ENCODE peak calls at places on chromosomes 13 and 19, in seven cellular contexts. P is cardiac fibroblast, O is AG04449, A is fibroblast of lung, N is kidney epithelial cell, I is HFF-Myc, Q is psoas muscle. S is an unnamed sample.

GRCh38 chr19:53808710-53809125 is 15.4 kb downstream of the NLRP12 start:
- DNase-seq in P (peak; percentile 74), O (no peak), A (peak; percentile 39), N (no peak), I (peak; percentile 21), Q (no peak), S (peak; percentile 28)

GRCh38 chr13:110208116-110208515 is 98.8 kb downstream of the COL4A1 start:
- DNase-seq in P (no peak), O (no peak), A (no peak), N (no peak), I (no peak), Q (no peak), S (no peak)

GRCh38 chr19:38852231-38853044 is 2.7 kb upstream of the HNRNPL start:
- DNase-seq in P (peak; percentile 57), O (no peak), A (peak; percentile 69), N (no peak), I (no peak), Q (peak; percentile 56), S (no peak)

GRCh38 chr13:113746671-113747070 is 12.4 kb upstream of the TMEM255B start:
- DNase-seq in P (no peak), O (no peak), A (no peak), N (no peak), I (no peak), Q (no peak), S (no peak)

GRCh38 chr13:25462301-25463125 is 90.7 kb downstream of the ATP8A2 start:
- DNase-seq in P (no peak), O (no peak), A (no peak), N (peak; percentile 29), I (no peak), Q (no peak), S (no peak)

GRCh38 chr13:66546534-66547379 is 683.4 kb downstream of the PCDH9 start:
- DNase-seq in P (no peak), O (peak; percentile 23), A (peak; percentile 60), N (no peak), I (no peak), Q (no peak), S (no peak)

GRCh38 chr13:34201050-34201913 is 383.3 kb downstream of the RFC3 start:
- DNase-seq in P (peak; percentile 90), O (peak; percentile 76), A (peak; percentile 85), N (no peak), I (no peak), Q (no peak), S (no peak)

GRCh38 chr13:66312312-66313087 is 917.6 kb downstream of the PCDH9 start:
- DNase-seq in P (peak; percentile 77), O (peak; percentile 90), A (peak; percentile 85), N (no peak), I (no peak), Q (no peak), S (peak; percentile 62)

DNA sequence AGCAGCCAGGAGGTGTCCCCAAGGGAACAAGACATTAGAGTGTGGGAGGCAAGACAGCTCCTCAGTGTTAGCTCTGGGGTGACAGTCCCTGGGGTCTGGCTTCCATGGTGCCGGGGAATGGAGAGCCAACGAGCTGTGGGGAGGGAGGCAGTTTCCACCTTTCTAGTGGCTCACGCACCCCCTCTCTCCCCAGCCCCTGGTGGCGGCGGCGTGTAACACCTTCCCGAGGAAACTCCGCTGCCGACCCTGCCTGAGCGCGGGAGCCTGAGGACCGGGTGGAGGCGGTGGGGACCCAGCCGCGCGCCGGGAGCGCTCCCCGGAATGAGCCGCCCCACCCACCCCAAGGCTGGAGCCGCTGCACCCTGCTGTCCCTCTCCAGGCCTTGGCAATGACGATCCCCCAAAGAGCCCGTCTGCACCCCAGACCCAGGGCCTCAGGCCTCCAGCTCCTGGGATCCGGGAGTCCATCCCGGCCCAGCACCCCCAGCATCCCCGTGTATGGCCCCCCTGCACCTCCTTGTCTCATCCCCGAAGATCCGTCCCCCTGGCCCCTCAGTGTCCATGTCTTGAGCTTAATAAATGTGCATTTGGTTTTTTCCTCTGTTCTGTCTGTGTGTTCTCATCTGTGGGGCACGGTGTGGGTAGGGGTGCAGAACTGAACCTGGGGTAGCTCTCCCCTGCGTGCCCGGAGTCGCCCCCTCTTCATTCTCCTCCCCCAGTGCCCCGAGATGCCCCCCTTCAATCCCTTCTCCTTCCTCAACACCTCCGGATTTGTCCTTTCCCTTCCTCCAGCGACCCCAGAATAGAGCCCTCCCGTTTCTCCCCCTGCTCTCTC is 617 bp upstream of the FXYD5 start:
- DNase-seq in P (peak; percentile 34), O (no peak), A (peak; percentile 33), N (no peak), I (no peak), Q (peak; percentile 44), S (no peak)
- TF ChIP-seq CTCF in P (peak; percentile 70), O (peak; percentile 84), A (peak; percentile 42), N (peak; percentile 70), I (peak; percentile 63), Q (peak; percentile 31), S (peak; percentile 71)

GRCh38 chr13:112588490-112589297 is 741 bp upstream of the TUBGCP3 start:
- DNase-seq in P (no peak), O (no peak), A (no peak), N (no peak), I (no peak), Q (no peak), S (no peak)

GRCh38 chr13:112596220-112596619 is 8.3 kb upstream of the TUBGCP3 start:
- DNase-seq in P (no peak), O (no peak), A (peak; percentile 65), N (no peak), I (no peak), Q (no peak), S (no peak)

GRCh38 chr13:112592647-112593046 is 4.7 kb upstream of the TUBGCP3 start:
- DNase-seq in P (no peak), O (no peak), A (no peak), N (no peak), I (no peak), Q (no peak), S (no peak)

GRCh38 chr13:112587767-112588489 is at the start of gene TUBGCP3:
- DNase-seq in P (peak; percentile 86), O (no peak), A (peak; percentile 78), N (peak; percentile 41), I (no peak), Q (peak; percentile 87), S (peak; percentile 45)

GRCh38 chr13:112592181-112592580 is 4.2 kb upstream of the TUBGCP3 start:
- DNase-seq in P (no peak), O (no peak), A (no peak), N (no peak), I (no peak), Q (no peak), S (no peak)
- H3K4me3 ChIP-seq in P (no peak overlapping the region), O (no peak overlapping the region), A (no peak overlapping the region), N (no peak overlapping the region), I (no peak overlapping the region), Q (no peak overlapping the region), S (no peak overlapping the region)

GRCh38 chr19:1268392-1269064 is 604 bp upstream of the CIRBP start:
- DNase-seq in P (no peak), O (no peak), A (no peak), N (no peak), I (no peak), Q (peak; percentile 46), S (no peak)

GRCh38 chr19:1270168-1270853 is 1.2 kb downstream of the CIRBP start:
- DNase-seq in P (no peak), O (no peak), A (no peak), N (no peak), I (no peak), Q (peak; percentile 56), S (no peak)

GRCh38 chr19:1267441-1268391 is 1.4 kb upstream of the CIRBP start:
- DNase-seq in P (no peak), O (no peak), A (peak; percentile 58), N (no peak), I (no peak), Q (peak; percentile 37), S (no peak)

GRCh38 chr19:1269478-1270167 is 491 bp downstream of the CIRBP start:
- DNase-seq in P (peak; percentile 93), O (no peak), A (peak; percentile 88), N (no peak), I (peak; percentile 65), Q (peak; percentile 89), S (peak; percentile 59)

DNA sequence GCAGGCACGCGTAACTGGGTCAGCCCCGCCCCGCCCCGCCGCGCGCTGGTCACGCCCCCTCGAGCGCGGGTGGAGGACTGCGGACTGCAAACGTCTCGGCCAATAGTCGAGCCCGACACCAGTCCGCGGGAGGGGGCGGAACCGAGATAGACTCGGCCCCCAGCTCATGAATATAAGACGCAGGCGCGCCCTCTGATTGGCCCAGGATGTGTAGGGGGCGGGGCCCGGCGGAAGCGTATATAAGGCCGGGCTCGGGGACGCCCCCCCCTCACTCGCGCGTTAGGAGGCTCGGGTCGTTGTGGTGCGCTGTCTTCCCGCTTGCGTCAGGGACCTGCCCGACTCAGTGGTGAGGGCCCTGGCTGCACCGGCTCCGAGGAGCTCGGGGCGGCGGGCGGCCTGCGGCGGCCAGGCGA is at the start of gene CIRBP:
- DNase-seq in P (peak; percentile 100), O (peak; percentile 93), A (peak; percentile 98), N (peak; percentile 92), I (peak; percentile 86), Q (peak; percentile 100), S (peak; percentile 96)
- TF ChIP-seq CTCF in P (no peak), O (no peak), A (no peak), N (no peak), I (no peak), Q (no peak), S (no peak)

DNA sequence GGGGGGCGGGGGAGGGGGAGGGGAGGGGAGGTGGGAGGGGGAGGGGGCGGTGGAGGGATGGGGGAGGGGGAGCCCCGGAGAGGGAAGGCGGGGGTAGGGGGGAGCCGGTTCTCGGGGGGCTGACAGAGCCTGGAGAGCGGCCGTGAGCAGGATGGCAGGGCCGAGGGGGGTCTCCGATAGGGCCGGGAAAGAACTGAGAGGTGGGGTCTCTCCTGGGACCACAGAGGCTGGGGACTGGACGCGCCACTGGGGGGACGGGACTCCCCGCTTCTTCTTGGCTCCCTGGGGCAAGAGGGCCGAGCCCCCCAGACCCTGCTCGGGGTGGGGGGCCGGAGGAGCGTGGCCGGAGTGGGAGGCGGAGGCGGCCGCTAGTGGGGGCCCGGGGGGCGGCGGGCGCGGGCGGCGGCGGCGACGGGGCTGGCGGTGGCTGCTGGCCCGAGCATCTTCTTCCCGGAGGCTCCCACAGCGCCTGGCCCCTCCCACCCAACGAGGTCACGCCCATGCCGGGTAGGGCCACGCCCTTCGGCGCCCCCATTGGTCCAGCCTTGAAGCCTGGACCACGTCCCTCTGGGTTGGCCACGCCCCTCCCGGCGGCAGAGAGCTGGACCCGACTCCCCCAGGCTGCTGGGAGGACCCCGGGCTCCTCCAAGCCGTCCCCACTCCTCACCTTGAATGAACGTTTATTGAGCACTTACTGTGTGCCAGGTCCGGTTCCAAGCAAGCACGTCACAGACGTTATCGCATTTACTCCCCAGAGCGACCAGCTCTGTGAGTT is at the start of gene NOVA2:
- DNase-seq in P (peak; percentile 81), O (no peak), A (peak; percentile 81), N (no peak), I (no peak), Q (peak; percentile 73), S (peak; percentile 12)
- H3K4me3 ChIP-seq in P (peak within 1 kb of the TSS; percentile 59), O (peak within 1 kb of the TSS; percentile 18), A (no peak within 1 kb of the TSS), N (no peak within 1 kb of the TSS), I (no peak within 1 kb of the TSS), Q (peak within 1 kb of the TSS; percentile 52), S (peak within 1 kb of the TSS; percentile 38)

S was measured in astrocyte of the cerebellum.